ENCODE peak calls at places on chromosomes 5 and 9, in eight cellular contexts. L is naive thymus-derived CD4-positive, alpha-beta T cell; W is tibial artery; M is Peyer's patch; G is iPS DF 6.9; D is SJSA1; E is keratinocyte; V is psoas muscle. S is an unnamed sample. For H3K36me3 and H3K4me1, the result is how much of the 10 kb centered on the place peaks cover.

GRCh38 chr5:10913846-10914245 is 152.8 kb upstream of the DAP start:
- DNase-seq in D (peak), M (no peak), L (no peak), G (no peak), E (peak), W (no peak), V (no peak), S (no peak)

GRCh38 chr5:51810592-51810991 is 427.3 kb downstream of the ISL1 start:
- DNase-seq in G (no peak), L (no peak), W (no peak), M (no peak), E (peak), V (no peak), D (no peak), S (no peak)

GRCh38 chr5:111854196-111854595 is 97.2 kb upstream of the NREP start:
- DNase-seq in L (no peak), D (no peak), G (no peak), E (no peak), M (no peak), V (no peak), W (no peak), S (peak)

GRCh38 chr5:33834334-33834733 is 57.5 kb downstream of the ADAMTS12 start:
- DNase-seq in M (no peak), G (no peak), W (no peak), V (no peak), E (no peak), D (no peak), L (no peak), S (no peak)

GRCh38 chr5:36090033-36090432 is 23.4 kb upstream of the UGT3A2 start:
- DNase-seq in V (no peak), L (no peak), W (no peak), M (no peak), D (no peak), G (peak), E (no peak), S (no peak)

GRCh38 chr5:13533833-13534232 is 410.7 kb downstream of the DNAH5 start:
- DNase-seq in M (no peak), G (no peak), W (no peak), D (no peak), E (no peak), L (no peak), V (no peak), S (no peak)

GRCh38 chr5:139841549-139841948 is 45.9 kb downstream of the PSD2 start:
- DNase-seq in G (no peak), L (no peak), W (no peak), V (no peak), D (no peak), E (no peak), M (no peak), S (no peak)

GRCh38 chr5:14443665-14444064 is 137.9 kb upstream of the OTULINL start:
- DNase-seq in L (no peak), G (no peak), E (no peak), D (no peak), V (no peak), W (no peak), M (no peak), S (no peak)

GRCh38 chr5:66864240-66864884 is 268.2 kb downstream of the MAST4 start:
- DNase-seq in W (no peak), G (peak), L (no peak), E (no peak), M (no peak), V (no peak), D (peak), S (no peak)

GRCh38 chr5:14351845-14352712 is 208.9 kb downstream of the TRIO start:
- DNase-seq in W (peak), V (peak), L (peak), G (peak), D (peak), E (no peak), M (peak), S (peak)

GRCh38 chr5:73391441-73391871 is 57.1 kb downstream of the FOXD1 start:
- DNase-seq in M (no peak), W (no peak), V (no peak), E (no peak), G (no peak), D (no peak), L (no peak), S (no peak)

GRCh38 chr9:130212543-130213297 is 40.5 kb downstream of the NCS1 start:
- DNase-seq in L (no peak), M (no peak), W (peak), E (peak), G (no peak), D (no peak), V (no peak), S (no peak)

GRCh38 chr5:172151661-172152210 is 36.3 kb downstream of the STK10 start:
- DNase-seq in D (no peak), V (no peak), M (no peak), L (no peak), E (no peak), G (no peak), W (no peak), S (no peak)

GRCh38 chr9:117715411-117715989 is 11.3 kb downstream of the TLR4 start:
- DNase-seq in V (no peak), G (no peak), D (no peak), M (no peak), W (no peak), L (no peak), E (no peak), S (no peak)

GRCh38 chr9:32741706-32742105 is 41.6 kb upstream of the TMEM215 start:
- DNase-seq in V (no peak), L (no peak), M (no peak), G (no peak), E (no peak), W (no peak), D (no peak), S (no peak)

GRCh38 chr5:3598725-3599282 is 3.2 kb downstream of the IRX1 start:
- DNase-seq in W (no peak), D (no peak), G (no peak), M (no peak), E (no peak), V (no peak), L (no peak), S (no peak)

GRCh38 chr5:133757396-133757795 is 145.1 kb upstream of the FSTL4 start:
- DNase-seq in M (no peak), L (no peak), E (no peak), D (peak), G (no peak), V (no peak), W (no peak), S (no peak)

GRCh38 chr5:78527054-78527884 is 121.3 kb downstream of the LHFPL2 start:
- DNase-seq in V (peak), W (peak), G (no peak), D (peak), M (no peak), L (no peak), E (no peak), S (peak)

DNA sequence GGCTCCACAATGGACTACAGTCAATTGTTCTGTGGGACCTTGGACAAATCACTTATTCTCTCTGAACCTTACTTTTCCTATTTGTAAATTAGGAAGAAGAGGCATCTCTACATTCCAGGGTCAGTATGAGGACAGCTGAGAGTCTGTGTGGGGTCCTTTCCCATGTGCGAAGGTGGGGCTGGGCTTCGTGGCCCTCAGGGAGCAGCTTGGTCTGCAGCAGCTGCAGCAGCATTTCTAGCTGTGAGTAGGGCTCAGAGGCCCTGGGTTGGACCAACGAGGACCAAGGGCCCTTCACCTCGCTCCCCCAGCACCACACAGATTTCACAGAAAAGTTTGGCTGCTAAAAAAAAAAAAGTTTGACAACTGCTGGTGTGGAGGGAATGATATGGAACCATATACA is 9.4 kb upstream of the DDX41 start:
- DNase-seq in G (no peak), W (no peak), M (no peak), D (no peak), V (no peak), E (no peak), L (no peak), S (peak)
- H3K36me3 ChIP-seq in G (half or more), W (half or more), M (half or more), D (half or more), V (half or more), E (half or more), L (under half), S (under half)

GRCh38 chr9:133932633-133933032 is 59.5 kb downstream of the VAV2 start:
- DNase-seq in V (no peak), M (no peak), D (no peak), L (no peak), G (no peak), W (no peak), E (no peak), S (no peak)

GRCh38 chr9:133934512-133935221 is 57.5 kb downstream of the VAV2 start:
- DNase-seq in W (no peak), D (no peak), M (no peak), V (peak), E (no peak), L (no peak), G (no peak), S (peak)

GRCh38 chr9:133935328-133936040 is 56.6 kb downstream of the VAV2 start:
- DNase-seq in M (peak), E (no peak), L (no peak), D (no peak), W (no peak), G (no peak), V (peak), S (peak)

GRCh38 chr9:133932176-133932575 is 59.9 kb downstream of the VAV2 start:
- DNase-seq in D (no peak), E (no peak), V (no peak), G (no peak), L (no peak), W (no peak), M (no peak), S (no peak)

GRCh38 chr9:133933426-133934026 is 58.6 kb downstream of the VAV2 start:
- DNase-seq in E (no peak), V (no peak), L (no peak), D (no peak), M (no peak), G (no peak), W (no peak), S (no peak)
- H3K4me1 ChIP-seq in E (under half), V (under half), L (under half), D (under half), M (under half), G (under half), W (under half), S (under half)

GRCh38 chr5:138520971-138521370 is 22.1 kb downstream of the ETF1 start:
- DNase-seq in V (no peak), G (no peak), M (no peak), D (no peak), E (no peak), L (no peak), W (no peak), S (no peak)

GRCh38 chr5:138528744-138529469 is 14.1 kb downstream of the ETF1 start:
- DNase-seq in W (no peak), D (no peak), L (no peak), E (no peak), M (no peak), G (no peak), V (no peak), S (no peak)

GRCh38 chr5:138527170-138527569 is 15.9 kb downstream of the ETF1 start:
- DNase-seq in G (no peak), W (no peak), M (no peak), L (no peak), V (no peak), E (no peak), D (no peak), S (no peak)

GRCh38 chr5:138528208-138528607 is 14.8 kb downstream of the ETF1 start:
- DNase-seq in M (no peak), V (no peak), E (no peak), D (no peak), W (no peak), G (no peak), L (no peak), S (no peak)

GRCh38 chr5:138523406-138523805 is 19.6 kb downstream of the ETF1 start:
- DNase-seq in W (no peak), G (no peak), M (no peak), L (no peak), E (no peak), D (no peak), V (no peak), S (no peak)
- H3K36me3 ChIP-seq in W (under half), G (under half), M (under half), L (under half), E (under half), D (half or more), V (under half), S (under half)

GRCh38 chr9:101484046-101484445 is 48.5 kb upstream of the ALDOB start:
- DNase-seq in L (no peak), V (no peak), G (no peak), E (no peak), M (no peak), D (no peak), W (no peak), S (no peak)

GRCh38 chr9:101487443-101487855 is 46.2 kb upstream of the RNF20 start:
- DNase-seq in M (no peak), V (no peak), L (no peak), D (no peak), E (no peak), G (no peak), W (no peak), S (no peak)

GRCh38 chr9:101481296-101481695 is 45.7 kb upstream of the ALDOB start:
- DNase-seq in L (no peak), M (no peak), E (no peak), V (no peak), D (no peak), G (no peak), W (no peak), S (no peak)

GRCh38 chr9:101486693-101487442 is 46.8 kb upstream of the RNF20 start:
- DNase-seq in L (no peak), E (no peak), V (peak), M (peak), G (no peak), W (peak), D (peak), S (peak)

DNA sequence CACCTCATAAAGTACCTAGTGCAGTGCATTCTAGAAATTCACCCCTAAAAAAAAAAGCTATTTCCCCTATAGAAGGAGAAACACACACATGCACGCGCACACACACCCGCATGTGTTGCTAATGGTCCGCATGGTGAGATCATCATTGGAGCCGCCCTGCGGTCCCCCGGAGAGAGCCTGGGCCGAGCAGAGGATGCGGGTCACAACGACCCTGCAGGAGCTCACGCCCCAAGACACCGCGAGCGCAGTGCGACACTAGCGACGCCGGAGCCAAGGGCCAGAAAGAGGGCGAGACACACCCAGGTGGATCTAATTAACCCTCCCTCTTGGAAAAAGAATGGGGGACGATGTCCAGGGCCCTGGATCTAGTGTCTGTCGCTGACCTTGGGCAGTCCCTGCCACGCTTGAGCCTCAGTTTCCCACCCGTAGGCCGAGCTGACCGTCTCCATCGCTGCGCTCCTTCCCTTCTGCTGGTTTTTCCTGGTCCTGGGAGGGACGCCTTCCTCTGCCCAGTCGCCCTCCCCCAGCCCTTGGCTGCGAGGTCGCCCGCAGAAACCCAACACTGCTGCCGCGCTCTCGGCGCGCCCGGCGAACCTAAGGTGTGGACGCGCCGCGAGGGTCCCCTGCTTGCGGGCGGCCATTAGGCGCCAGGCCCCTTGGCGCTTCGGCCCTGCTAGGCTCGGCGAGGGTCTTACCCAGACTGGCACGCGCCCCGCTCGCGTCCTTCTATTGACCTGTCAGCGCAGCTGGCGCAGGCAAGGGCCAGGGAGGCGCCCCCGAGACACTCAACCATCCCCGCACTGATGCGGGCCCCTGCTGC is 47.6 kb upstream of the RNF20 start:
- DNase-seq in D (no peak), W (peak), E (no peak), M (peak), G (no peak), V (peak), L (no peak), S (peak)
- H3K4me1 ChIP-seq in D (under half), W (under half), E (under half), M (under half), G (under half), V (under half), L (under half), S (under half)

GRCh38 chr9:109072810-109073435 is 46.8 kb downstream of the TMEM245 start:
- DNase-seq in E (no peak), D (no peak), G (no peak), L (no peak), M (no peak), W (no peak), V (no peak), S (no peak)

GRCh38 chr9:109074236-109074889 is 45.4 kb downstream of the TMEM245 start:
- DNase-seq in V (no peak), D (no peak), G (no peak), E (no peak), L (no peak), M (no peak), W (no peak), S (no peak)

GRCh38 chr9:109068764-109069163 is 51.0 kb downstream of the TMEM245 start:
- DNase-seq in E (no peak), M (no peak), L (no peak), W (no peak), V (no peak), D (no peak), G (no peak), S (no peak)

GRCh38 chr9:109072133-109072692 is 47.5 kb downstream of the TMEM245 start:
- DNase-seq in V (no peak), D (no peak), W (no peak), M (no peak), E (no peak), L (no peak), G (no peak), S (no peak)
- H3K36me3 ChIP-seq in V (half or more), D (half or more), W (half or more), M (half or more), E (under half), L (under half), G (under half), S (under half)

DNA sequence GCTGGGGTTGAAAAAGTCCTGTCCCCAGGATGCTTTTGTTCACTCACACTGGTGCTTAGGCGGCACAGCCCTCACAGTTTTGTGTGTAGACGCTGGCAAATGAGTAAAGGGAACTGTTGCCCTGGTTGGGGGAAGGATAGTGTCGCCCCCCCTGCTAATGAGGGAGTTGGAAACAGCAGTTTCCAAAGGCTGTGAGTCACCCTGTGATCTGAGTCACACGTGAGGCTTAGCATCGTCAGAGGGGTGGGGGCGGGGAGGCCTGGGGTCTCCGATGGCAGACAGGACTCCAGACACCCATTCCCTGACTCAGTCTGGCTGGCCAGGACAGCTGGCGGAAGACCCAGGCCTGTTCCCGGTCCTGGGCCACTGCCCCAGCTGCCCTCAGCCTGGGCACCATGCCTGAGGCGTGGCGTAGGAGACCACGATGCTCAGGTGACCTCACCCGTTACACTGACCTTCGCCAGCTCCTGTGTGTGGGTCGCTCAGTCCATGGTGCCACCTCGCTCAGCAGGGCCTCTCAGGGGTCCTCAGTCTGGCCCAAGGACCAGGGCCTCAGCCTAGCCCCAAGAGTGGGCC is 2.9 kb downstream of the DNAJB5 start:
- DNase-seq in E (peak), L (peak), G (no peak), M (no peak), V (peak), D (peak), W (peak), S (peak)
- H3K4me1 ChIP-seq in E (half or more), L (under half), G (under half), M (under half), V (under half), D (under half), W (under half), S (half or more)

GRCh38 chr5:177486256-177486655 is 11.1 kb downstream of the PDLIM7 start:
- DNase-seq in M (no peak), G (no peak), V (no peak), W (no peak), E (no peak), D (no peak), L (no peak), S (no peak)

GRCh38 chr5:177489119-177489716 is 8.2 kb downstream of the PDLIM7 start:
- DNase-seq in M (peak), W (no peak), V (no peak), L (no peak), D (no peak), E (no peak), G (no peak), S (no peak)

GRCh38 chr5:177484902-177485549 is 11.6 kb upstream of the DBN1 start:
- DNase-seq in G (no peak), M (no peak), W (no peak), V (no peak), D (no peak), E (no peak), L (no peak), S (no peak)

GRCh38 chr5:177487975-177488374 is 9.4 kb downstream of the PDLIM7 start:
- DNase-seq in M (no peak), E (no peak), G (no peak), D (no peak), V (no peak), L (no peak), W (no peak), S (no peak)

DNA sequence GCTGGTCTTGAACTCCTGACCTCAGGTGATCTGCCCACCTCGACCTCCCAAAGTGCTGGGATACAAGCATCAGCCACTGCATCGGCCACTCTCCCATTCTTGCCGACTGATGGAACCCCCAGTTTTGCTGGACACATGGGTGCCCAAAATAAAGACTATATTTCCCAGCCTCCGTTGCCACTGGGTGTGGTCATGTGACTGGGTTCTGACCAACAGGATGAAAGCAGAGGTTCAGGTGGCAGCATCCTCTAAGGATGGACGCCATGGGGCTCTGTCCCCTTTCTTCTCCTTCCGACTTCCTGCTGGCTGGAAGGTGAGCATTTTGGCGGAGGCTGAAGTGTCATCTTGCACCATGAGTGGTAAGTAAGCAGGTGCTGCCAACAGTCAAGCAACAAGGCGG is 10.3 kb downstream of the PDLIM7 start:
- DNase-seq in D (no peak), E (no peak), V (no peak), L (no peak), G (no peak), M (no peak), W (no peak), S (no peak)
- H3K36me3 ChIP-seq in D (half or more), E (half or more), V (half or more), L (under half), G (half or more), M (under half), W (half or more), S (half or more)

S was measured in heart left ventricle.